ENCODE peak calls at places on chromosomes 6 and 20, in four cellular contexts. T, X, G and J are unnamed samples. For H3K27me3, the result is how much of the 10 kb centered on the place peaks cover.

GRCh38 chr6:13696226-13696625 is 15.4 kb downstream of the RANBP9 start:
- DNase-seq in X (no peak), G (no peak), T (no peak), J (no peak)

GRCh38 chr6:152293404-152293803 is 343.8 kb downstream of the SYNE1 start:
- DNase-seq in X (no peak), G (peak), T (no peak), J (no peak)

GRCh38 chr6:89999995-90000825 is 105.9 kb downstream of the GJA10 start:
- DNase-seq in T (no peak), G (no peak), X (no peak), J (no peak)

GRCh38 chr6:10586302-10586701 is 65.2 kb downstream of the GCNT2 start:
- DNase-seq in T (peak), X (no peak), G (no peak), J (no peak)

GRCh38 chr6:131803007-131803769 is 4.6 kb upstream of the ENPP1 start:
- DNase-seq in X (no peak), G (no peak), T (no peak), J (no peak)

GRCh38 chr6:53857318-53858094 is 62.7 kb downstream of the LRRC1 start:
- DNase-seq in G (no peak), X (no peak), T (no peak), J (peak)

GRCh38 chr20:33284937-33285336 is 1.9 kb downstream of the BPIFB1 start:
- DNase-seq in T (no peak), X (no peak), G (no peak), J (no peak)

GRCh38 chr6:24935753-24936152 is at the start of gene RIPOR2:
- DNase-seq in G (peak), X (no peak), T (peak), J (no peak)

GRCh38 chr6:130995783-130996447 is 67.1 kb downstream of the EPB41L2 start:
- DNase-seq in T (no peak), G (no peak), X (no peak), J (no peak)

GRCh38 chr6:28673800-28674671 is 148.4 kb downstream of the GPX5 start:
- DNase-seq in G (no peak), T (peak), X (no peak), J (no peak)

GRCh38 chr6:26233608-26234420 is 131.2 kb upstream of the BTN3A2 start:
- DNase-seq in T (peak), X (no peak), G (no peak), J (peak)

GRCh38 chr20:25273541-25274358 is 25.9 kb downstream of the PYGB start:
- DNase-seq in T (no peak), G (peak), X (peak), J (peak)

GRCh38 chr20:8914421-8914820 is 154.5 kb upstream of the PLCB4 start:
- DNase-seq in G (no peak), T (no peak), X (no peak), J (no peak)

GRCh38 chr6:157944983-157945931 is 36.4 kb upstream of the SYNJ2 start:
- DNase-seq in X (no peak), G (no peak), T (no peak), J (no peak)

GRCh38 chr6:25354078-25354940 is 75.1 kb downstream of the CARMIL1 start:
- DNase-seq in G (no peak), T (no peak), X (no peak), J (no peak)

GRCh38 chr6:168896321-168896720 is 357.3 kb downstream of the THBS2 start:
- DNase-seq in X (no peak), G (no peak), T (no peak), J (no peak)

GRCh38 chr6:27290065-27290849 is 21.8 kb downstream of the POM121L2 start:
- DNase-seq in G (no peak), X (no peak), T (peak), J (no peak)

GRCh38 chr6:42193491-42193894 is 1.3 kb downstream of the GUCA1B start:
- DNase-seq in G (no peak), X (no peak), T (no peak), J (no peak)

GRCh38 chr6:98824907-98825601 is 9.3 kb upstream of the POU3F2 start:
- DNase-seq in T (no peak), X (no peak), G (no peak), J (no peak)

GRCh38 chr6:98823428-98823827 is 10.9 kb upstream of the POU3F2 start:
- DNase-seq in X (no peak), G (no peak), T (no peak), J (no peak)

GRCh38 chr6:98823845-98824162 is 10.6 kb upstream of the POU3F2 start:
- DNase-seq in T (no peak), X (no peak), G (no peak), J (no peak)

GRCh38 chr6:98824163-98824906 is 10.0 kb upstream of the POU3F2 start:
- DNase-seq in T (peak), G (no peak), X (no peak), J (no peak)

GRCh38 chr6:98821739-98822405 is 12.5 kb upstream of the POU3F2 start:
- DNase-seq in T (no peak), G (no peak), X (no peak), J (no peak)
- H3K27me3 ChIP-seq in T (half or more), G (half or more), X (half or more), J (under half)

GRCh38 chr6:1626481-1626880 is 16.8 kb downstream of the FOXC1 start:
- DNase-seq in G (no peak), T (no peak), X (no peak), J (no peak)

GRCh38 chr6:1624848-1625341 is 15.2 kb downstream of the FOXC1 start:
- DNase-seq in T (peak), X (peak), G (no peak), J (no peak)

GRCh38 chr6:1625926-1626413 is 16.3 kb downstream of the FOXC1 start:
- DNase-seq in X (no peak), G (no peak), T (no peak), J (no peak)

GRCh38 chr6:1624071-1624847 is 14.5 kb downstream of the FOXC1 start:
- DNase-seq in X (peak), T (no peak), G (no peak), J (no peak)

GRCh38 chr6:1625352-1625773 is 15.6 kb downstream of the FOXC1 start:
- DNase-seq in G (no peak), X (no peak), T (no peak), J (no peak)
- H3K27me3 ChIP-seq in G (half or more), X (under half), T (half or more), J (under half)

DNA sequence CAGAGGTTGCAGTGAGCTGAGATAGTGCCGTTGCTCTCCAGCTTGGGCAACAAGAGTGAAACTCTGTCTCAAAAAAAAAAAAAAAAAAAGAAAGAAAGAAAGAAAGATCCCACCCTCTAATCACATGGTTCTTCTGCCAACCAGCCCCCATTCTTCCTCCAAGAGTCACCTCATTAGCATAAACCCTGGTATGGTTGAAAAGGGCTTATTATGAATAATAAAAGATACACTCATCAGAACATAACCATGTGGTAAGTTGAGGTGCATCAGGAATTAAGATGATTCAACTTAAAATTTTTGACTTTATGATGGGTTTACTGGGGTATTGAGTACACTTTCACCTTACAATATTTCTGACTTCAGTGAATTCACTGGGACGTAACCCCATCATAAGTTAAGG is 793 bp upstream of the TRIM40 start:
- DNase-seq in X (no peak), T (no peak), G (no peak), J (no peak)
- H3K27me3 ChIP-seq in X (half or more), T (half or more), G (half or more), J (under half)

DNA sequence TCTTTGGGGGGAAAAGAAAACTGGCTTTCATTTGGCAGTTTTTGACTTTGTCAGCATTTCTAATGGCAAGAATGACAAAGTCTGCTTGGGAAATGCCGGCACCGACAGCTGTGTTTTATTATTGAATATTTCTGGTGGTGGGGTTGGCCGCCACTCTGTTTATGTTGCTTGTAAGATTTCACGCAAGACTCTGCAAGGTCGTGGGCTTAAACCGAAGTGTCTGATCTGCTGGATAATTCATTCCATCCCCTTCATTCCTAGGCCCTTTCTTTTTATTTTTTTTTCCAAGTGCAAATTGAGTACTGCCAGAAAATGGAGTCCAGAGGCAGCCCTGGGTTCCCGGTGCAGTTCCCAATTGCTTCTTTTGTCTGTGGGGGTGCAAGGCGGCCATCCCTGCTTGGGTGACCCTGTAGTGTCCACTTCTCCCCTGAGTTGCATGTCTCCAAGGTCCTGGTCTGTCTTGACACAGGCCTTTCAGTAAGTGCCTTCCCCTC is 170.4 kb upstream of the PMEPA1 start:
- DNase-seq in X (no peak), T (no peak), G (peak), J (no peak)
- H3K27me3 ChIP-seq in X (under half), T (under half), G (under half), J (under half)

DNA sequence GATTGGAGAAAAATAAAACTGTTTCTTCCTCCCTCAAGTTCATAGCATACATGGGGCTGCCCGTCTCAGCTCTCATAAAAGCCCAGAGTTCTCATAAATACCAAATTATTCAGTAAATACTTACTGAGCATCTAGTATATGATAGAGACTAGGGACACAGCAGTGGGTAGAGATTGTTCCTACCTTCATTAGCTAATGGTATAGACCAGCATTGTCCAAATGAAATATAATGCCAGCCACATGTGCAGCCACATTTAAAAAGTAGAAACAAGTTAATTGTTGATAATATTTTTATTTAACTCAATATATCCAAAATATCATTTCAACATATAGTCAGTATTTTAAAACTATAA is 1.1 kb downstream of the TTLL9 start:
- DNase-seq in T (no peak), X (no peak), G (no peak), J (no peak)
- H3K27me3 ChIP-seq in T (under half), X (under half), G (under half), J (under half)

GRCh38 chr20:1968958-1969357 is 24.9 kb downstream of the PDYN start:
- DNase-seq in X (no peak), T (no peak), G (no peak), J (no peak)
- H3K27me3 ChIP-seq in X (under half), T (half or more), G (half or more), J (under half)

DNA sequence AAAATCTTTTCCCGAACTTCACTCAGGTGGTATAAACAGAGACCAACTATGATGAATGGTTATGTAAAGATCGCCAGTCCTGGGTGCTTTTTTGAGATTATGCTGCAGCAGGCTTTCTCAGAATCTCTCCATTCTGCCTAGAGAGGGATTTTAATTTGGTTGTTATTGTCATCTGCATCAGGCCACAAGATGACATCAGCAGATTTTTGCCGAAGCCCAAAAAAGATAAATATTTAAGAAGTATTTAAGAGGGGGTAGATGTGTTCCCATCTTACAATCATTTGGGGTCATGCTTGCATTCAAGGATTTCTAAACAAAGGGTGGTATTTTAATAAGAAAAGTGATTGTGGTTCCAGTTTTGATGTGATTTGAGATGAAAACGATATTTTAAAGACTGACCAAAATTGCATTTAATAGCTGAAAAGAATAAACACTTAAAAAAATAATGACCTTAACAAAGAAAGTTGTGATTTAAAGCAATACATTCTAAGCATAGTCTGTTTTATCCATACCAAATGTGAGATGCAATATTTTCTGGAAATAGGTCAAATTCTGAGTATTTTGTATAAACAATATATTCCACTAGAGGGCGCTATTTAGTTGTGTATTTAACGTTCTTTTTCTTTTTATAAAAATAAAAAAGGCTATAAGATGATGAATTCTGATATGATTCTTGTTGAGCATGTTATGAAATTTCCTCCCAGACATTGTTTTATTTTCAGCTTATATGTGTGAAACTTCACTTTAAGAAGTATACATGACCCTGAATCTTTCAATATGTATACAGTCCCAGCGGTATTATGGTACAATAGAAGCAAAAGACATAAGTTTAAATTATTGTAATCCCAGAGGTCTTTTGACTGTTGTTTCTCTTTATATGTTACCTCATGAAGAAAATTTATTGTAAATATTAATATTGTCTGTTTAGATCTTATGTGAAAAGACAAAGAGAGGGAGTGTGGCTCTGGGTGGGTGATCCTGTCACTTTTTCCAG is 51.0 kb upstream of the ZFP64 start:
- DNase-seq in X (no peak), T (peak), G (no peak), J (no peak)
- H3K27me3 ChIP-seq in X (under half), T (under half), G (under half), J (under half)